ENCODE peak calls at places on chromosomes 12 and 14, in ten cellular contexts. T is occipital lobe, N is substantia nigra, F is GM23338, Q is amygdala, J is NCI-H446, B is HEK293T, L is epithelial cell of esophagus, W is A549, U is NCI-H1694. K is an unnamed sample.

GRCh38 chr14:104388631-104389325 is 190.8 kb upstream of the C14orf180 start:
- DNase-seq in N (no peak), J (no peak), W (no peak), U (no peak), B (no peak), Q (no peak), T (no peak), L (no peak), F (no peak), K (no peak)

GRCh38 chr14:72776701-72777255 is 117.1 kb downstream of the DPF3 start:
- DNase-seq in L (no peak), J (no peak), Q (no peak), B (no peak), W (no peak), T (no peak), N (no peak), F (no peak), U (no peak), K (no peak)

GRCh38 chr12:55659486-55660385 is 23.0 kb downstream of the OR10P1 start:
- DNase-seq in L (no peak), W (no peak), Q (no peak), J (peak; percentile 61), T (no peak), B (no peak), F (peak; percentile 48), N (no peak), U (peak; percentile 26), K (peak; percentile 68)

GRCh38 chr14:51674294-51675002 is 22.7 kb downstream of the FRMD6 start:
- DNase-seq in F (no peak), N (no peak), J (no peak), U (no peak), W (no peak), Q (no peak), B (no peak), L (peak; percentile 78), T (no peak), K (peak; percentile 59)

GRCh38 chr14:75715926-75716780 is 55.1 kb downstream of the TTLL5 start:
- DNase-seq in F (peak; percentile 23), L (peak; percentile 28), W (no peak), U (no peak), N (no peak), J (no peak), B (no peak), Q (no peak), T (no peak), K (peak; percentile 95)

GRCh38 chr12:42129595-42130204 is 15.0 kb downstream of the GXYLT1 start:
- DNase-seq in W (peak; percentile 40), N (peak; percentile 6), U (peak; percentile 46), J (peak; percentile 59), L (peak; percentile 82), T (no peak), Q (no peak), F (peak; percentile 79), B (peak; percentile 45), K (peak; percentile 79)

GRCh38 chr12:9049520-9050133 is 60.3 kb downstream of the KLRG1 start:
- DNase-seq in L (peak; percentile 58), U (peak; percentile 16), J (peak; percentile 31), F (peak; percentile 82), Q (no peak), B (peak; percentile 25), W (peak; percentile 34), N (no peak), T (no peak), K (peak; percentile 61)

GRCh38 chr14:90513151-90514014 is 116.6 kb downstream of the CALM1 start:
- DNase-seq in B (no peak), W (no peak), F (peak; percentile 75), U (peak; percentile 90), L (peak; percentile 47), T (peak; percentile 93), Q (peak; percentile 89), J (peak; percentile 93), N (peak; percentile 99), K (no peak)

GRCh38 chr12:96514328-96514727 is 25.0 kb downstream of the CFAP54 start:
- DNase-seq in F (no peak), W (no peak), J (peak; percentile 33), N (no peak), U (no peak), B (no peak), Q (no peak), T (no peak), L (no peak), K (no peak)

GRCh38 chr12:111129149-111129548 is 208.8 kb upstream of the MYL2 start:
- DNase-seq in N (no peak), Q (no peak), F (no peak), B (no peak), L (no peak), W (no peak), J (no peak), U (no peak), T (no peak), K (no peak)

GRCh38 chr14:104367811-104368750 is 211.5 kb upstream of the C14orf180 start:
- DNase-seq in N (no peak), Q (no peak), B (no peak), W (no peak), J (peak; percentile 64), F (no peak), L (no peak), U (peak; percentile 27), T (no peak), K (no peak)

GRCh38 chr12:124386059-124386458 is 91.2 kb downstream of the RFLNA start:
- DNase-seq in L (no peak), T (no peak), W (no peak), Q (no peak), F (no peak), N (no peak), U (no peak), J (no peak), B (no peak), K (peak; percentile 59)

GRCh38 chr14:59564356-59564755 is 12.3 kb downstream of the CCDC175 start:
- DNase-seq in L (no peak), U (no peak), N (no peak), J (no peak), W (no peak), Q (no peak), T (no peak), B (no peak), F (peak; percentile 13), K (no peak)

GRCh38 chr14:58098507-58098906 is 53.5 kb downstream of the ARMH4 start:
- DNase-seq in B (no peak), Q (no peak), L (no peak), F (peak; percentile 60), J (no peak), U (no peak), T (no peak), N (no peak), W (no peak), K (no peak)

GRCh38 chr14:47993883-47994282 is 318.5 kb upstream of the MDGA2 start:
- DNase-seq in U (no peak), T (no peak), W (no peak), J (no peak), L (no peak), N (no peak), B (no peak), Q (no peak), F (no peak), K (no peak)

GRCh38 chr12:116384629-116385485 is 107.4 kb upstream of the MED13L start:
- DNase-seq in J (no peak), U (no peak), F (peak; percentile 77), B (no peak), N (no peak), T (no peak), L (peak; percentile 53), Q (no peak), W (no peak), K (no peak)

GRCh38 chr12:21906919-21907642 is 34.1 kb downstream of the ABCC9 start:
- DNase-seq in U (no peak), T (no peak), W (no peak), Q (no peak), F (no peak), B (no peak), L (no peak), N (no peak), J (no peak), K (peak; percentile 16)

GRCh38 chr12:123122649-123123048 is 28.2 kb downstream of the PITPNM2 start:
- DNase-seq in W (no peak), Q (no peak), J (no peak), L (no peak), N (no peak), U (no peak), B (no peak), F (no peak), T (no peak), K (no peak)

GRCh38 chr12:38664661-38665269 is 240.6 kb downstream of the CPNE8 start:
- DNase-seq in J (no peak), U (no peak), L (peak; percentile 55), Q (no peak), T (no peak), F (peak; percentile 49), W (no peak), B (peak; percentile 10), N (no peak), K (peak; percentile 30)